ENCODE peak calls at places on chromosomes 4 and X, in four cellular contexts. B is M059J, O is GM10248, R is fibroblast of gingiva. A is an unnamed sample.

GRCh38 chr4:85869156-85869555 is 394.2 kb downstream of the ARHGAP24 start:
- DNase-seq in B (no peak), R (no peak), O (no peak), A (no peak)

GRCh38 chr4:168615294-168615693 is 118.4 kb downstream of the PALLD start:
- DNase-seq in R (peak), B (peak), O (no peak), A (peak)

GRCh38 chrX:68832516-68833447 is 4.0 kb downstream of the EFNB1 start:
- DNase-seq in R (no peak), O (no peak), B (no peak), A (no peak)

GRCh38 chrX:81489987-81490386 is 288.1 kb downstream of the SH3BGRL start:
- DNase-seq in O (no peak), R (no peak), B (no peak), A (no peak)

GRCh38 chr4:11005321-11005720 is 320.8 kb upstream of the CLNK start:
- DNase-seq in O (no peak), R (no peak), B (no peak), A (no peak)

GRCh38 chr4:185597532-185598188 is 62.4 kb upstream of the PDLIM3 start:
- DNase-seq in R (peak), B (peak), O (peak), A (peak)

GRCh38 chr4:70945452-70946055 is 43.4 kb downstream of the MOB1B start:
- DNase-seq in R (no peak), B (no peak), O (no peak), A (no peak)

GRCh38 chrX:22686138-22686541 is 313.6 kb upstream of the DDX53 start:
- DNase-seq in B (peak), R (peak), O (no peak), A (peak)

GRCh38 chrX:155148724-155149537 is 67.3 kb upstream of the VBP1 start:
- DNase-seq in R (no peak), B (peak), O (peak), A (peak)

GRCh38 chr4:3674479-3674851 is 91.7 kb upstream of the ADRA2C start:
- DNase-seq in R (no peak), O (no peak), B (no peak), A (no peak)

GRCh38 chr4:77432702-77433101 is 172.9 kb upstream of the CXCL13 start:
- DNase-seq in B (peak), R (no peak), O (no peak), A (no peak)

A was measured in A172.